ENCODE peak calls at places on chromosomes 13 and 19, in eight cellular contexts. E is AG04450; O is CD8-positive, alpha-beta T cell; K is hepatocyte; C is mammary epithelial cell; Z is A549; R is H9; M is heart left ventricle. A is an unnamed sample.
A peak's percentile ranks its signal among the peaks of the same experiment; 100 is the strongest.

GRCh38 chr13:22031702-22032286 is 360.9 kb downstream of the FGF9 start:
- DNase-seq in E (no peak), O (no peak), K (peak; percentile 14), C (no peak), Z (no peak), R (no peak), M (no peak), A (no peak)

GRCh38 chr19:7989071-7989575 is 16.3 kb downstream of the ELAVL1 start:
- DNase-seq in E (no peak), O (no peak), K (no peak), C (peak; percentile 60), Z (no peak), R (no peak), M (no peak), A (peak; percentile 76)

GRCh38 chr13:113882716-113883115 is 18.8 kb upstream of the GAS6 start:
- DNase-seq in E (no peak), O (no peak), K (no peak), C (no peak), Z (no peak), R (no peak), M (no peak), A (no peak)

GRCh38 chr19:1992759-1993260 is 22.7 kb downstream of the BTBD2 start:
- DNase-seq in E (no peak), O (no peak), K (peak; percentile 6), C (no peak), Z (peak; percentile 24), R (peak; percentile 79), M (no peak), A (no peak)

GRCh38 chr19:32404213-32404938 is 1.2 kb upstream of the DPY19L3 start:
- DNase-seq in E (no peak), O (no peak), K (no peak), C (no peak), Z (no peak), R (peak; percentile 33), M (no peak), A (no peak)

GRCh38 chr13:97810152-97810551 is 143.3 kb upstream of the IPO5 start:
- DNase-seq in E (no peak), O (no peak), K (peak; percentile 52), C (no peak), Z (peak; percentile 2), R (no peak), M (no peak), A (peak; percentile 18)

GRCh38 chr19:38812004-38812840 is 523 bp downstream of the LGALS4 start:
- DNase-seq in E (no peak), O (no peak), K (no peak), C (no peak), Z (no peak), R (no peak), M (no peak), A (no peak)

GRCh38 chr13:60933638-60934037 is 482.0 kb downstream of the PCDH20 start:
- DNase-seq in E (no peak), O (no peak), K (no peak), C (no peak), Z (no peak), R (no peak), M (no peak), A (peak; percentile 11)

GRCh38 chr19:3672575-3672948 is 27.7 kb downstream of the PIP5K1C start:
- DNase-seq in E (no peak), O (no peak), K (no peak), C (no peak), Z (no peak), R (no peak), M (no peak), A (no peak)

GRCh38 chr13:66714795-66715194 is 515.3 kb downstream of the PCDH9 start:
- DNase-seq in E (no peak), O (no peak), K (no peak), C (no peak), Z (no peak), R (no peak), M (no peak), A (no peak)

GRCh38 chr13:111210082-111210481 is 95.0 kb downstream of the ARHGEF7 start:
- DNase-seq in E (no peak), O (no peak), K (no peak), C (no peak), Z (no peak), R (no peak), M (no peak), A (no peak)

GRCh38 chr13:111505175-111505777 is 184.8 kb downstream of the TEX29 start:
- DNase-seq in E (no peak), O (no peak), K (no peak), C (no peak), Z (peak; percentile 27), R (peak; percentile 84), M (no peak), A (no peak)

GRCh38 chr13:31611214-31611613 is 128.1 kb upstream of the RXFP2 start:
- DNase-seq in E (no peak), O (no peak), K (no peak), C (no peak), Z (no peak), R (no peak), M (no peak), A (no peak)

GRCh38 chr19:15456871-15457700 is 7.3 kb downstream of the RASAL3 start:
- DNase-seq in E (no peak), O (no peak), K (peak; percentile 43), C (no peak), Z (peak; percentile 30), R (peak; percentile 99), M (no peak), A (peak; percentile 47)

GRCh38 chr13:112062619-112063308 is 4.2 kb upstream of the SOX1 start:
- DNase-seq in E (no peak), O (no peak), K (no peak), C (no peak), Z (no peak), R (peak; percentile 75), M (no peak), A (no peak)

GRCh38 chr13:43300817-43301216 is 277.4 kb downstream of the DNAJC15 start:
- DNase-seq in E (no peak), O (no peak), K (no peak), C (no peak), Z (no peak), R (no peak), M (no peak), A (no peak)

GRCh38 chr19:55264531-55264930 is 5.7 kb upstream of the PPP6R1 start:
- DNase-seq in E (no peak), O (no peak), K (no peak), C (no peak), Z (no peak), R (no peak), M (no peak), A (no peak)

GRCh38 chr13:59531571-59532091 is 632.1 kb downstream of the DIAPH3 start:
- DNase-seq in E (peak; percentile 74), O (no peak), K (peak; percentile 84), C (peak; percentile 51), Z (peak; percentile 11), R (peak; percentile 68), M (peak; percentile 87), A (peak; percentile 32)

GRCh38 chr19:47111081-47111589 is 2.4 kb downstream of the ZC3H4 start:
- DNase-seq in E (no peak), O (no peak), K (no peak), C (peak; percentile 28), Z (no peak), R (no peak), M (peak; percentile 69), A (no peak)

GRCh38 chr13:23715092-23715761 is 145.0 kb downstream of the TNFRSF19 start:
- DNase-seq in E (no peak), O (no peak), K (no peak), C (no peak), Z (no peak), R (no peak), M (no peak), A (no peak)

GRCh38 chr13:79679334-79679733 is 198.4 kb downstream of the NDFIP2 start:
- DNase-seq in E (peak; percentile 26), O (no peak), K (peak; percentile 89), C (peak; percentile 58), Z (peak; percentile 69), R (peak; percentile 72), M (peak; percentile 58), A (peak; percentile 13)

GRCh38 chr13:29125934-29126424 is 305.8 kb downstream of the MTUS2 start:
- DNase-seq in E (no peak), O (no peak), K (no peak), C (no peak), Z (no peak), R (no peak), M (no peak), A (no peak)

GRCh38 chr13:50831510-50831909 is 12.0 kb downstream of the DLEU7 start:
- DNase-seq in E (no peak), O (no peak), K (no peak), C (peak; percentile 19), Z (no peak), R (no peak), M (no peak), A (no peak)

GRCh38 chr13:50829896-50830295 is 13.6 kb downstream of the DLEU7 start:
- DNase-seq in E (no peak), O (no peak), K (no peak), C (peak; percentile 7), Z (no peak), R (no peak), M (no peak), A (no peak)

GRCh38 chr13:50829226-50829625 is 14.3 kb downstream of the DLEU7 start:
- DNase-seq in E (no peak), O (no peak), K (no peak), C (peak; percentile 43), Z (no peak), R (no peak), M (no peak), A (peak; percentile 5)

GRCh38 chr13:50826035-50826434 is 17.5 kb downstream of the DLEU7 start:
- DNase-seq in E (no peak), O (no peak), K (no peak), C (no peak), Z (no peak), R (no peak), M (no peak), A (no peak)
- H3K27ac ChIP-seq in E (no peak overlapping the region), O (no peak overlapping the region), K (no peak overlapping the region), C (no peak overlapping the region), Z (no peak overlapping the region), R (no peak overlapping the region), M (no peak overlapping the region), A (no peak overlapping the region)

GRCh38 chr13:91516799-91517198 is 118.4 kb downstream of the GPC5 start:
- DNase-seq in E (no peak), O (no peak), K (no peak), C (no peak), Z (no peak), R (no peak), M (no peak), A (no peak)
- TF ChIP-seq CTCF in E (no peak), O (no peak), K (no peak), C (no peak), Z (no peak), R (no peak), M (no peak), A (no peak)

DNA sequence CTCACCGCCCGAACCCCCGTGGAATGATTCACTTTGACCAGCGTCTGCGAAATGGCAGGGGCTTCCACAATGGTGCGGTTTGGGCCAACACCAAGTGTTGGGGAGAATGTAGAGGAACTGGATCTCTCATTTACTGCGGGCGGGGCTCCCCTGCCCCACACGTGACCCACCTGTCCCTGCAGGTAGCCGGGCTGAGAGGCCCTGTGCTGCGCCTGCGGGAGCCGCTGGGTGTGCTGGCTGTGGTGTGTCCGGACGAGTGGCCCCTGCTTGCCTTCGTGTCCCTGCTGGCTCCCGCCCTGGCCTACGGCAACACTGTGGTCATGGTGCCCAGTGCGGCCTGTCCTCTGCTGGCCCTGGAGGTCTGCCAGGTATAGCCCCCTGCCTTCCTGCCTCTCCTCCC is 5.8 kb upstream of the FLT3LG start:
- DNase-seq in E (no peak), O (no peak), K (no peak), C (no peak), Z (no peak), R (peak; percentile 58), M (no peak), A (peak; percentile 66)
- H3K27ac ChIP-seq in E (no peak overlapping the region), O (peak overlapping the region; percentile 88), K (peak overlapping the region; percentile 40), C (no peak overlapping the region), Z (no peak overlapping the region), R (no peak overlapping the region), M (peak overlapping the region; percentile 67), A (peak overlapping the region; percentile 80)

GRCh38 chr19:49939721-49940481 is 10.6 kb upstream of the NUP62 start:
- DNase-seq in E (no peak), O (no peak), K (no peak), C (no peak), Z (peak; percentile 31), R (no peak), M (no peak), A (no peak)
- TF ChIP-seq CTCF in E (no peak), O (no peak), K (no peak), C (peak; percentile 17), Z (no peak), R (peak; percentile 40), M (no peak), A (no peak)